ENCODE peak calls at places on chromosomes 6 and 20, in ten cellular contexts. B, I, S, K, Y, N, C, W, D and R are unnamed samples. For H3K36me3, the result is how much of the 10 kb centered on the place peaks cover.

GRCh38 chr6:149636116-149636515 is 12.4 kb downstream of the KATNA1 start:
- DNase-seq in K (no peak), N (no peak), C (peak), Y (peak), I (no peak), B (no peak), W (no peak), D (no peak), S (peak), R (no peak)

GRCh38 chr6:53359843-53360834 is 11.4 kb upstream of the ELOVL5 start:
- DNase-seq in K (no peak), B (peak), D (no peak), S (no peak), W (no peak), Y (peak), N (no peak), C (peak), I (no peak), R (no peak)

GRCh38 chr20:19783966-19784401 is 25.9 kb downstream of the RIN2 start:
- DNase-seq in D (no peak), I (no peak), C (peak), S (no peak), B (peak), N (no peak), W (no peak), Y (peak), K (peak), R (no peak)

GRCh38 chr6:168575346-168576098 is 134.5 kb downstream of the SMOC2 start:
- DNase-seq in Y (no peak), S (no peak), B (no peak), D (no peak), C (no peak), W (no peak), K (no peak), N (no peak), I (no peak), R (no peak)

GRCh38 chr6:53466257-53466656 is 78.6 kb downstream of the GCLC start:
- DNase-seq in I (no peak), W (no peak), N (no peak), S (no peak), K (no peak), Y (no peak), D (no peak), C (peak), B (peak), R (no peak)

GRCh38 chr6:17863971-17864754 is 123.3 kb downstream of the KIF13A start:
- DNase-seq in K (no peak), D (no peak), C (peak), N (no peak), I (no peak), Y (peak), W (peak), B (peak), S (peak), R (no peak)

GRCh38 chr20:64222851-64223525 is 32.6 kb upstream of the PCMTD2 start:
- DNase-seq in Y (no peak), K (no peak), N (no peak), I (peak), S (no peak), W (no peak), B (peak), D (no peak), C (peak), R (no peak)

GRCh38 chr6:10194816-10195639 is 219.8 kb downstream of the TFAP2A start:
- DNase-seq in N (no peak), D (no peak), Y (no peak), B (peak), C (peak), W (no peak), K (no peak), I (no peak), S (no peak), R (no peak)

GRCh38 chr6:44049989-44050871 is 77.0 kb downstream of the MRPL14 start:
- DNase-seq in W (no peak), B (peak), S (no peak), I (no peak), K (peak), N (no peak), C (peak), D (no peak), Y (no peak), R (no peak)

GRCh38 chr6:19349429-19349828 is 487.7 kb upstream of the ID4 start:
- DNase-seq in N (no peak), C (no peak), S (no peak), K (no peak), I (no peak), B (no peak), W (no peak), Y (no peak), D (no peak), R (no peak)

GRCh38 chr6:70394518-70395300 is 18.6 kb upstream of the FAM135A start:
- DNase-seq in B (no peak), D (no peak), N (no peak), W (no peak), S (no peak), K (peak), Y (no peak), I (no peak), C (no peak), R (no peak)

GRCh38 chr6:163165922-163166321 is 248.6 kb upstream of the QKI start:
- DNase-seq in W (no peak), S (no peak), C (no peak), Y (no peak), N (no peak), D (no peak), I (no peak), B (no peak), K (no peak), R (no peak)

GRCh38 chr20:25072226-25072811 is 9.6 kb downstream of the VSX1 start:
- DNase-seq in N (no peak), W (no peak), C (peak), D (no peak), K (no peak), B (no peak), Y (peak), S (no peak), I (no peak), R (no peak)

GRCh38 chr6:129131282-129131681 is 248.3 kb downstream of the LAMA2 start:
- DNase-seq in C (no peak), W (peak), Y (no peak), N (no peak), B (no peak), S (no peak), K (no peak), D (peak), I (no peak), R (no peak)

GRCh38 chr6:46042355-46042999 is 26.8 kb upstream of the CLIC5 start:
- DNase-seq in Y (peak), B (peak), N (no peak), D (no peak), S (peak), C (peak), I (no peak), W (no peak), K (no peak), R (no peak)

GRCh38 chr20:40195742-40196141 is 493.3 kb downstream of the MAFB start:
- DNase-seq in I (no peak), W (no peak), N (no peak), S (no peak), B (no peak), C (no peak), D (no peak), K (no peak), Y (no peak), R (no peak)

GRCh38 chr20:24755411-24755922 is 193.6 kb upstream of the CST7 start:
- DNase-seq in K (no peak), B (no peak), Y (no peak), C (no peak), S (no peak), D (no peak), N (peak), I (no peak), W (no peak), R (no peak)

DNA sequence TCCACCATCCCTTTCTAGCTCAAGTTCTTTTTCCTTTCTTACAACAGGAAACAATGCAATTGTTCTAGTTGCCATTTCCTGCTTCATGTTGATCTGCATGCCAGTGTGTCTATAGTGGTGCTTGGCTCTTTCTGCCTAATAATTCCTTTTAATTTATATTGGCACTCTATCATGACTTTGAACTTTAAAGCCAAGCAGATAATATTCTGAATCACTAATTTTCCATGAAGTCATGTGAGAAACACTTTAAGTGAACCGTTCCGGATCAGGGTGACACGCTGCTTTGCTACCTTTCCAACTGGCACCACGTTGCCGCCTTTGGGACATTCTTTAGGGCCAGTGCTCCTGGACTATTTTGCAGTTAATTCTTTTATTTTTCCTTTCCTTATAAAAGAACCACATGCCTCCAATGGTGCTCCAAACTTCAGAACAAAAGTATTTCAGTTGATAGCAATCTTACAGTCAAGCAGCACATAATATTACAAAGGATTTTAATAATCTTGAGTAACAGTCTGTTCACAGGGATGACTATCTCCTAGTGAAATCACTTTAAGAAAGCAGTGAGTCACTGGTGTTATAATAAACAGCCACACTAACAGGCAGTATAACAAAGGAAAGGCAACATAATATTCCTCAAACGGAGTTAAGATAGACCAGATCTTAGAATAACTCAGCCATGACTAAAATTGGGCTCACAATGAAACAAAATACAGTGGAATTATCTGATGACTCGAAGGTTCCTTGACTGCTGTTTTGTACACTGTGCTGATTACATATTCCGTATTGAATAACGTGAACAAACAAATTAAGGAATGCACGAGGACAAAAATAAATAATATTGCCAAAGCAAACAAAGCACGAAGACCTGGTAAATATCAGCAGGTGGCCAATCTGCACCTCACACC is 19.0 kb upstream of the BLOC1S5 start:
- DNase-seq in D (no peak), S (peak), I (no peak), N (no peak), C (peak), K (no peak), B (peak), Y (peak), W (no peak), R (no peak)
- H3K36me3 ChIP-seq in D (under half), S (under half), I (under half), N (under half), C (under half), K (under half), B (under half), Y (under half), W (under half), R (under half)

DNA sequence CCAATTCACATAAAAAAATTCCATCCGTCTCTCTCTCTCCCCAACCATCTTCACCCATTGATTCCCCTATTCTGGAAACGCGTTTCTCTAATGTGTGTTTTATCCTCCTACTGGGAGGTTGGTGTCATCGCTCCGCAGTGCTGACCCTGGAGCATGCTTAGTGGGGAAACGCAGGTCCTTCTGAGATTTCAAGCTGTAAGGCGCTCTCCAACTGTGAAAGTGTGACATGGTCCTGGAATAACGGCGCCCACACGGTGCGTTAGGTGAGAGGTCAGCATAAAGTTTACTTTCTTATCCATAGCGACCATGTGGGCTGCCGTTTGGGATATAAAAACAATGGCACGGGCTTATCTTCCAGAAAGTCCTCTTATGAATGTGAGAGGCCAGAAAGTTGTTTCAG is 123.9 kb downstream of the WDR27 start:
- DNase-seq in D (no peak), S (no peak), Y (no peak), W (no peak), I (no peak), N (no peak), K (no peak), B (no peak), C (no peak), R (no peak)
- TF ChIP-seq CTCF in D (no peak), S (no peak), Y (peak), W (no peak), I (no peak), N (no peak), K (no peak), B (no peak), C (no peak), R (no peak)

GRCh38 chr20:38082894-38083293 is 49.3 kb downstream of the RPRD1B start:
- DNase-seq in C (no peak), D (no peak), I (no peak), B (no peak), S (no peak), K (no peak), Y (no peak), W (no peak), N (no peak), R (no peak)

GRCh38 chr20:38083338-38084048 is 49.9 kb downstream of the RPRD1B start:
- DNase-seq in B (no peak), K (no peak), D (no peak), C (no peak), I (no peak), S (no peak), N (no peak), Y (peak), W (no peak), R (no peak)

GRCh38 chr20:38084425-38084951 is 50.9 kb downstream of the RPRD1B start:
- DNase-seq in B (peak), S (no peak), D (no peak), C (peak), W (no peak), K (no peak), N (no peak), I (no peak), Y (peak), R (no peak)

GRCh38 chr20:38081575-38081974 is 48.0 kb downstream of the RPRD1B start:
- DNase-seq in Y (no peak), I (no peak), W (no peak), C (no peak), K (no peak), N (no peak), D (no peak), B (no peak), S (no peak), R (no peak)

GRCh38 chr20:38085031-38085430 is 51.5 kb downstream of the RPRD1B start:
- DNase-seq in W (no peak), B (no peak), Y (no peak), D (no peak), I (no peak), C (no peak), K (no peak), S (no peak), N (no peak), R (no peak)
- H3K27ac ChIP-seq in W (peak), B (peak), Y (peak), D (no peak), I (no peak), C (peak), K (peak), S (no peak), N (peak), R (peak)

GRCh38 chr6:157628463-157628862 is 194.6 kb upstream of the SNX9 start:
- DNase-seq in N (no peak), B (no peak), C (no peak), I (no peak), W (no peak), D (no peak), S (no peak), K (no peak), Y (no peak), R (no peak)

GRCh38 chr6:157625764-157626163 is 197.3 kb upstream of the SNX9 start:
- DNase-seq in W (no peak), K (no peak), I (no peak), S (no peak), C (no peak), D (no peak), B (no peak), Y (peak), N (no peak), R (no peak)

GRCh38 chr6:157627195-157627966 is 195.7 kb upstream of the SNX9 start:
- DNase-seq in W (no peak), Y (no peak), S (no peak), B (no peak), D (no peak), C (no peak), K (no peak), N (no peak), I (no peak), R (no peak)

GRCh38 chr6:157622427-157622826 is 200.6 kb upstream of the SNX9 start:
- DNase-seq in Y (no peak), C (no peak), K (no peak), W (no peak), I (no peak), D (no peak), B (no peak), N (no peak), S (no peak), R (no peak)

DNA sequence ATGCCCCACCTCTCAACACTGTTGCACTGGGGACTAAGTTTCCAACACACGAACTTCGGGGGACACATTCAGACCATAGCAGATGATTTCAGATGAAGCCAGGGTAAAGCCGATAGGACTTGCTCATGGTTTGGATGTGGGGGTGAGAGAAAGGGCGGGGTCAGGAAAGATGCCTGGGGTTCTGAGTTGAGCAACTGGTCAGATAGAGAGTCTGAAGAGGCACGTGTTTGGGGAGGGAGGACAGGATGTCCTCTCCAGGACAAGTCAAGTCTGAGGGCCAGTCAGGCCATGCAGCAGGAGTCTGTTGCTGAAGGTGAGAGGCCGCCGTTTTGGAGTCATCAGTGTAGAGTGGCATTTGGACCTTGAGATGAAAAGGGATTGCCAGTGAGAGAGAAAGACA is 197.9 kb upstream of the SNX9 start:
- DNase-seq in K (no peak), N (no peak), I (no peak), D (no peak), Y (no peak), W (no peak), C (no peak), S (no peak), B (no peak), R (no peak)
- H3K36me3 ChIP-seq in K (under half), N (under half), I (under half), D (under half), Y (under half), W (under half), C (under half), S (under half), B (under half), R (under half)

GRCh38 chr6:30005482-30005881 is 55.6 kb upstream of the POLR1H start:
- DNase-seq in K (no peak), C (no peak), D (no peak), I (no peak), B (no peak), S (no peak), Y (no peak), N (no peak), W (no peak), R (no peak)
- TF ChIP-seq CTCF in K (no peak), C (no peak), D (no peak), I (no peak), B (no peak), S (no peak), Y (no peak), N (no peak), W (no peak), R (no peak)